ENCODE peak calls at places on chromosomes 1 and 21, in eight cellular contexts. One of them, this sample, is unnamed.

GRCh38 chr21:20207335-20207734 is 790.9 kb upstream of the NCAM2 start:
- DNase-seq in HCT116: no peak
- DNase-seq in endothelial cell of umbilical vein: no peak
- DNase-seq in K562: no peak
- DNase-seq in GM12878: no peak
- DNase-seq in H1: no peak
- DNase-seq in HepG2: no peak
- DNase-seq in A549: no peak
- DNase-seq in this sample: no peak

GRCh38 chr1:206555473-206555935 is 48.2 kb downstream of the RASSF5 start:
- DNase-seq in HCT116: no peak
- DNase-seq in endothelial cell of umbilical vein: no peak
- DNase-seq in K562: peak
- DNase-seq in GM12878: no peak
- DNase-seq in H1: no peak
- DNase-seq in HepG2: no peak
- DNase-seq in A549: no peak
- DNase-seq in this sample: no peak

GRCh38 chr1:244353572-244354091 is 98.1 kb downstream of the ADSS2 start:
- DNase-seq in HCT116: peak
- DNase-seq in endothelial cell of umbilical vein: peak
- DNase-seq in K562: peak
- DNase-seq in GM12878: no peak
- DNase-seq in H1: no peak
- DNase-seq in HepG2: peak
- DNase-seq in A549: peak
- DNase-seq in this sample: peak

GRCh38 chr1:17053071-17053684 is 654 bp downstream of the SDHB start:
- DNase-seq in HCT116: no peak
- DNase-seq in endothelial cell of umbilical vein: peak
- DNase-seq in K562: peak
- DNase-seq in GM12878: no peak
- DNase-seq in H1: no peak
- DNase-seq in HepG2: no peak
- DNase-seq in A549: no peak
- DNase-seq in this sample: no peak

GRCh38 chr1:67960766-67961165 is 89.7 kb downstream of the DIRAS3 start:
- DNase-seq in HCT116: no peak
- DNase-seq in endothelial cell of umbilical vein: no peak
- DNase-seq in K562: no peak
- DNase-seq in GM12878: no peak
- DNase-seq in H1: no peak
- DNase-seq in HepG2: no peak
- DNase-seq in A549: no peak
- DNase-seq in this sample: no peak

GRCh38 chr1:210624722-210625121 is 296.0 kb downstream of the HHAT start:
- DNase-seq in HCT116: no peak
- DNase-seq in endothelial cell of umbilical vein: no peak
- DNase-seq in K562: no peak
- DNase-seq in GM12878: no peak
- DNase-seq in H1: no peak
- DNase-seq in HepG2: no peak
- DNase-seq in A549: no peak
- DNase-seq in this sample: no peak

GRCh38 chr1:24714859-24715520 is 30.3 kb upstream of the CLIC4 start:
- DNase-seq in HCT116: no peak
- DNase-seq in endothelial cell of umbilical vein: no peak
- DNase-seq in K562: no peak
- DNase-seq in GM12878: no peak
- DNase-seq in H1: no peak
- DNase-seq in HepG2: peak
- DNase-seq in A549: no peak
- DNase-seq in this sample: no peak

GRCh38 chr1:163166886-163167555 is 35.7 kb downstream of the RGS5 start:
- DNase-seq in HCT116: no peak
- DNase-seq in endothelial cell of umbilical vein: peak
- DNase-seq in K562: no peak
- DNase-seq in GM12878: no peak
- DNase-seq in H1: no peak
- DNase-seq in HepG2: no peak
- DNase-seq in A549: no peak
- DNase-seq in this sample: peak

GRCh38 chr21:44291936-44292811 is 6.5 kb downstream of the AIRE start:
- DNase-seq in HCT116: no peak
- DNase-seq in endothelial cell of umbilical vein: no peak
- DNase-seq in K562: peak
- DNase-seq in GM12878: no peak
- DNase-seq in H1: no peak
- DNase-seq in HepG2: no peak
- DNase-seq in A549: no peak
- DNase-seq in this sample: no peak

GRCh38 chr1:237864338-237865244 is 26.1 kb downstream of the ZP4 start:
- DNase-seq in HCT116: no peak
- DNase-seq in endothelial cell of umbilical vein: no peak
- DNase-seq in K562: peak
- DNase-seq in GM12878: peak
- DNase-seq in H1: peak
- DNase-seq in HepG2: peak
- DNase-seq in A549: peak
- DNase-seq in this sample: peak

GRCh38 chr1:20705356-20705755 is 12.5 kb downstream of the KIF17 start:
- DNase-seq in HCT116: no peak
- DNase-seq in endothelial cell of umbilical vein: no peak
- DNase-seq in K562: peak
- DNase-seq in GM12878: no peak
- DNase-seq in H1: no peak
- DNase-seq in HepG2: no peak
- DNase-seq in A549: no peak
- DNase-seq in this sample: no peak

GRCh38 chr1:45221716-45222115 is 15.3 kb upstream of the ZSWIM5 start:
- DNase-seq in HCT116: no peak
- DNase-seq in endothelial cell of umbilical vein: no peak
- DNase-seq in K562: no peak
- DNase-seq in GM12878: no peak
- DNase-seq in H1: no peak
- DNase-seq in HepG2: no peak
- DNase-seq in A549: no peak
- DNase-seq in this sample: no peak

GRCh38 chr1:6001992-6002576 is 9.9 kb upstream of the NPHP4 start:
- DNase-seq in HCT116: no peak
- DNase-seq in endothelial cell of umbilical vein: no peak
- DNase-seq in K562: no peak
- DNase-seq in GM12878: no peak
- DNase-seq in H1: no peak
- DNase-seq in HepG2: no peak
- DNase-seq in A549: no peak
- DNase-seq in this sample: no peak

GRCh38 chr1:182069028-182069466 is 7.5 kb upstream of the ZNF648 start:
- DNase-seq in HCT116: peak
- DNase-seq in endothelial cell of umbilical vein: peak
- DNase-seq in K562: peak
- DNase-seq in GM12878: no peak
- DNase-seq in H1: peak
- DNase-seq in HepG2: peak
- DNase-seq in A549: peak
- DNase-seq in this sample: peak

DNA sequence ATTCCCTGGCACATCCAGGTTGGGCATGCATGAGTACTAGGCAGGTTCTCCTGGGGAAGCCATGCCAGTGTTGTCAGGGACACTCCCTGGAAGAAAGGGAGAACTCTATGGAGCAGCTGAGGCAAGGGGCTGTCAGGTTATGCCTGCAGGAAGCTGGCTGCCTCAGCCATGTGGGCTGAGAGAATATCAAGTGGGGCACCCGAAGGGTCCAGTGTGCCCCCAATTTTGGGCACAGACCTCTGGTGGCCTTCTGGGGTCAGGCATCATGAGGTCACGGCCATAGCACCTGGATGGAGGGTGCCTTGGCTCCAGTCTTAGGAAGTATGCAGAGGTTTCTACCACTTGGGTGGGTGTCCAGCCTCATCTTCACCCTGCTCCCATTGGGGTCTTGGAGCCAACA is 2.6 kb downstream of the CSF3R start:
- DNase-seq in HCT116: no peak
- DNase-seq in endothelial cell of umbilical vein: no peak
- DNase-seq in K562: no peak
- DNase-seq in GM12878: no peak
- DNase-seq in H1: no peak
- DNase-seq in HepG2: no peak
- DNase-seq in A549: no peak
- DNase-seq in this sample: no peak
- TF ChIP-seq POLR2A in HCT116: no peak
- TF ChIP-seq POLR2A in endothelial cell of umbilical vein: no peak
- TF ChIP-seq POLR2A in K562: no peak
- TF ChIP-seq POLR2A in GM12878: no peak
- TF ChIP-seq POLR2A in H1: no peak
- TF ChIP-seq POLR2A in HepG2: no peak
- TF ChIP-seq POLR2A in A549: no peak
- TF ChIP-seq POLR2A in this sample: no peak

DNA sequence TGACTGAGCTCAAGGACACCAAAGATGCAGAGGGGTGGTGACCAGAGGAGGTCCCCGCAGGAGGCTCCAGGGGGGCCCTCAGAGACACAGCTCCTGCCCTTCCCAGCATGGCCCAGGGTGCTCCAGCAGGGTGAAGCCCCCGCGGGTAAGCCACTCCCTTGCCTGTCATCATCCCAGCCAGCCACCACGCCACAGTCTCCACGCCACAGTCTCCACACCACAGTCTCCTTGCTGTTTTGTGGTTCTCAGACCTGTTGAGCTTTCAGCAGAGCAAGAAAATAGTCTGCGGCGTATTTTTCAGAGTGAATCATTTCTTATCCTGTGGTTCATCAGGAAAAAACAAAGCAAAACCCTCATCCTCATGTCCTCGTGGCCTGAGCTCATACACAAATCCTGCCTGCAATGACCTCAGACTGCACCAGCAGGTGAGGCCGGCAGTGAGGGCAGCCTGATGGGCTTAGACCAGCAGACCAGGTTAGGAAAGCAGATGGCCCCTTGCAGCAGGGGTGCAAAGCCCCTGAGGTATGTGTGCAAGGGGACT is 25.7 kb upstream of the ABCG1 start:
- DNase-seq in HCT116: no peak
- DNase-seq in endothelial cell of umbilical vein: peak
- DNase-seq in K562: no peak
- DNase-seq in GM12878: no peak
- DNase-seq in H1: no peak
- DNase-seq in HepG2: no peak
- DNase-seq in A549: no peak
- DNase-seq in this sample: peak
- TF ChIP-seq MAX in HCT116: no peak
- TF ChIP-seq MAX in endothelial cell of umbilical vein: no peak
- TF ChIP-seq MAX in K562: no peak
- TF ChIP-seq MAX in GM12878: no peak
- TF ChIP-seq MAX in H1: no peak
- TF ChIP-seq MAX in HepG2: no peak
- TF ChIP-seq MAX in A549: no peak
- TF ChIP-seq MAX in this sample: no peak

GRCh38 chr1:111665527-111665926 is 45.9 kb downstream of the RAP1A start:
- DNase-seq in HCT116: no peak
- DNase-seq in endothelial cell of umbilical vein: no peak
- DNase-seq in K562: no peak
- DNase-seq in GM12878: no peak
- DNase-seq in H1: no peak
- DNase-seq in HepG2: no peak
- DNase-seq in A549: no peak
- DNase-seq in this sample: no peak

GRCh38 chr1:111654839-111655238 is 35.2 kb downstream of the RAP1A start:
- DNase-seq in HCT116: no peak
- DNase-seq in endothelial cell of umbilical vein: no peak
- DNase-seq in K562: no peak
- DNase-seq in GM12878: peak
- DNase-seq in H1: no peak
- DNase-seq in HepG2: no peak
- DNase-seq in A549: no peak
- DNase-seq in this sample: no peak

GRCh38 chr1:111658622-111659021 is 39.0 kb downstream of the RAP1A start:
- DNase-seq in HCT116: no peak
- DNase-seq in endothelial cell of umbilical vein: no peak
- DNase-seq in K562: no peak
- DNase-seq in GM12878: no peak
- DNase-seq in H1: no peak
- DNase-seq in HepG2: no peak
- DNase-seq in A549: no peak
- DNase-seq in this sample: no peak

GRCh38 chr1:111656093-111657017 is 36.8 kb downstream of the RAP1A start:
- DNase-seq in HCT116: peak
- DNase-seq in endothelial cell of umbilical vein: peak
- DNase-seq in K562: peak
- DNase-seq in GM12878: no peak
- DNase-seq in H1: no peak
- DNase-seq in HepG2: peak
- DNase-seq in A549: peak
- DNase-seq in this sample: peak

DNA sequence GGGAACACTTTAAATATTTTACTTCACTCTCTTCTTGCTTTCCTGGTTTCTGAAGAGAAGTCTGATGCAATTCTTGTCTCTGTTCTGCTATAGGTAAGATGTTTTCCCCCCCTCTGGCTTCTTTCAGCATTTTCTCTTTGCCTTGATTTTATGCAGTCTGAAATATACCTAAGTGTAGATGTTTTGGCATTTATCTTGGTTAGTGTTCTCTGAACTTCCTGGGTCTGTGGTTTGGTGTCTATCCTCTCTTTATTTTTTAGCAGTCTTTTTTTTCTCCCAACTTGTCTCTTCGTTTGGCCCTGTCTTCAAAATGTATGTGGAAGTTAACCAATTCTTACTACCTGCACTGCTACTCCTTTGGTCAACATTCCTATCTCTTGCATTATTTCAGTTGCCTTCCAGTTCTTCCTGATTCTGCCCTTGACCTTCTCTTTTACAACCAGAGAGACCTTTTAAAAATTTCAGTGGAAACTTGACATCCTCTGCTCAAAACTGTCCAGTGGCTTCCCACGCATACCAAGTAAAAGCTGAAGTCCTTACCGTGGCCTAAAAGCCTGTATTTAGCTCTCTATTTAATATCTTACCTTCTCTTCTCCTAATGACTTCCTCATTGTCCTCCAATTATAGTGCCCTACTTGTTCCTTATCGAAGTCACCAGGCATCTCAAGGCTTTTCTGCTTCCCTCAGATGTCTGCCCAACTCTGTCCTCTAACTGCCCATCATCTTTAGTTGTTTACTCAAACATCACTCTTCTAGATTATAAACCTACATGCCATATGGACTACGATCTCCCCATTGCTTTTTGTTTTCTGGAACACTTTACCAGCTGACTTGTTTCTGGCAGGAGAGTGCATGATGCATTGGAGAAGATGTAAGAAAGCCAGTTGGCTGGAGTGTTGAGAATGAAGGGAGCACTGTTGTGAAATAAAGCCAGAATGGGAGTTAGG is 40.9 kb downstream of the RAP1A start:
- DNase-seq in HCT116: no peak
- DNase-seq in endothelial cell of umbilical vein: no peak
- DNase-seq in K562: peak
- DNase-seq in GM12878: no peak
- DNase-seq in H1: no peak
- DNase-seq in HepG2: no peak
- DNase-seq in A549: no peak
- DNase-seq in this sample: peak
- TF ChIP-seq POLR2A in HCT116: no peak
- TF ChIP-seq POLR2A in endothelial cell of umbilical vein: no peak
- TF ChIP-seq POLR2A in K562: no peak
- TF ChIP-seq POLR2A in GM12878: no peak
- TF ChIP-seq POLR2A in H1: no peak
- TF ChIP-seq POLR2A in HepG2: no peak
- TF ChIP-seq POLR2A in A549: no peak
- TF ChIP-seq POLR2A in this sample: no peak

GRCh38 chr1:229230893-229231753 is 39.8 kb upstream of the RAB4A start:
- DNase-seq in HCT116: peak
- DNase-seq in endothelial cell of umbilical vein: no peak
- DNase-seq in K562: no peak
- DNase-seq in GM12878: no peak
- DNase-seq in H1: peak
- DNase-seq in HepG2: no peak
- DNase-seq in A549: peak
- DNase-seq in this sample: peak
- TF ChIP-seq MAX in HCT116: peak
- TF ChIP-seq MAX in endothelial cell of umbilical vein: no peak
- TF ChIP-seq MAX in K562: no peak
- TF ChIP-seq MAX in GM12878: no peak
- TF ChIP-seq MAX in H1: no peak
- TF ChIP-seq MAX in HepG2: no peak
- TF ChIP-seq MAX in A549: peak
- TF ChIP-seq MAX in this sample: no peak